ENCODE peak calls at places on chromosomes 3 and 15, in ten cellular contexts. O, N, X, Q, U, T, P, D, M and I are unnamed samples.

GRCh38 chr3:125123906-125124305 is 68.1 kb upstream of the HEG1 start:
- DNase-seq in O (no peak), N (peak; percentile 86), X (no peak), Q (no peak), U (no peak), T (peak; percentile 65), P (no peak), D (no peak), M (no peak), I (no peak)

GRCh38 chr3:192571197-192571791 is 156.0 kb downstream of the FGF12 start:
- DNase-seq in O (peak; percentile 84), N (peak; percentile 50), X (no peak), Q (peak; percentile 75), U (no peak), T (peak; percentile 64), P (peak; percentile 72), D (peak; percentile 30), M (no peak), I (peak; percentile 33)

GRCh38 chr3:128707935-128708494 is 18.0 kb upstream of the RAB7A start:
- DNase-seq in O (no peak), N (no peak), X (no peak), Q (no peak), U (no peak), T (no peak), P (no peak), D (no peak), M (no peak), I (no peak)

GRCh38 chr3:159947220-159947619 is 41.4 kb upstream of the IL12A start:
- DNase-seq in O (no peak), N (peak; percentile 22), X (no peak), Q (no peak), U (no peak), T (peak; percentile 71), P (peak; percentile 91), D (no peak), M (no peak), I (no peak)

GRCh38 chr15:85706779-85707518 is 87.8 kb downstream of the KLHL25 start:
- DNase-seq in O (no peak), N (peak; percentile 74), X (no peak), Q (no peak), U (peak; percentile 31), T (peak; percentile 29), P (peak; percentile 32), D (no peak), M (no peak), I (peak; percentile 57)

GRCh38 chr15:85554852-85555521 is 174.6 kb downstream of the AKAP13 start:
- DNase-seq in O (no peak), N (no peak), X (no peak), Q (no peak), U (no peak), T (no peak), P (no peak), D (no peak), M (no peak), I (no peak)

GRCh38 chr15:45640610-45641009 is 5.8 kb downstream of the SQOR start:
- DNase-seq in O (no peak), N (peak; percentile 97), X (no peak), Q (no peak), U (no peak), T (peak; percentile 93), P (peak; percentile 91), D (no peak), M (no peak), I (no peak)

GRCh38 chr3:38558864-38559263 is 62.7 kb downstream of the EXOG start:
- DNase-seq in O (no peak), N (no peak), X (no peak), Q (no peak), U (no peak), T (no peak), P (no peak), D (no peak), M (no peak), I (no peak)

GRCh38 chr15:50880651-50881114 is 27.8 kb upstream of the AP4E1 start:
- DNase-seq in O (no peak), N (peak; percentile 46), X (no peak), Q (no peak), U (no peak), T (peak; percentile 62), P (peak; percentile 85), D (no peak), M (peak; percentile 29), I (no peak)

GRCh38 chr3:159273070-159273469 is 471.2 kb downstream of the MFSD1 start:
- DNase-seq in O (no peak), N (no peak), X (no peak), Q (no peak), U (no peak), T (no peak), P (no peak), D (no peak), M (no peak), I (no peak)

GRCh38 chr3:43162573-43163084 is 56.8 kb upstream of the POMGNT2 start:
- DNase-seq in O (no peak), N (peak; percentile 36), X (peak; percentile 29), Q (no peak), U (no peak), T (no peak), P (no peak), D (no peak), M (peak; percentile 53), I (no peak)

GRCh38 chr3:5095879-5096278 is 26.2 kb upstream of the ARL8B start:
- DNase-seq in O (peak; percentile 52), N (peak; percentile 12), X (peak; percentile 78), Q (no peak), U (no peak), T (no peak), P (peak; percentile 36), D (no peak), M (no peak), I (peak; percentile 16)

GRCh38 chr15:80242802-80243201 is 9.2 kb downstream of the CTXND1 start:
- DNase-seq in O (peak; percentile 57), N (no peak), X (no peak), Q (no peak), U (no peak), T (no peak), P (no peak), D (no peak), M (no peak), I (no peak)